ENCODE peak calls at places on chromosomes 12 and 14, in five cellular contexts. One of them, this sample, is unnamed.

GRCh38 chr14:104206281-104206904 is 68.0 kb downstream of the KIF26A start:
- DNase-seq in stimulated activated CD8-positive, alpha-beta memory T cell treated with anti-CD3 and anti-CD28 coated beads, Interleukin-2, amount 100 ng/mL, for 1 hour: no peak
- DNase-seq in Caki2: no peak
- DNase-seq in EL: no peak
- DNase-seq in nucleus accumbens: no peak
- DNase-seq in this sample: no peak

GRCh38 chr12:120480211-120480610 is 10.7 kb upstream of the SRSF9 start:
- DNase-seq in stimulated activated CD8-positive, alpha-beta memory T cell treated with anti-CD3 and anti-CD28 coated beads, Interleukin-2, amount 100 ng/mL, for 1 hour: no peak
- DNase-seq in Caki2: no peak
- DNase-seq in EL: no peak
- DNase-seq in nucleus accumbens: no peak
- DNase-seq in this sample: no peak

GRCh38 chr12:85626782-85627171 is 209.4 kb downstream of the RASSF9 start:
- DNase-seq in stimulated activated CD8-positive, alpha-beta memory T cell treated with anti-CD3 and anti-CD28 coated beads, Interleukin-2, amount 100 ng/mL, for 1 hour: no peak
- DNase-seq in Caki2: no peak
- DNase-seq in EL: no peak
- DNase-seq in nucleus accumbens: no peak
- DNase-seq in this sample: no peak

GRCh38 chr14:24399981-24400718 is 1.3 kb downstream of the NYNRIN start:
- DNase-seq in stimulated activated CD8-positive, alpha-beta memory T cell treated with anti-CD3 and anti-CD28 coated beads, Interleukin-2, amount 100 ng/mL, for 1 hour: no peak
- DNase-seq in Caki2: no peak
- DNase-seq in EL: no peak
- DNase-seq in nucleus accumbens: no peak
- DNase-seq in this sample: no peak

GRCh38 chr12:34400986-34401658 is 378.8 kb downstream of the ALG10 start:
- DNase-seq in stimulated activated CD8-positive, alpha-beta memory T cell treated with anti-CD3 and anti-CD28 coated beads, Interleukin-2, amount 100 ng/mL, for 1 hour: no peak
- DNase-seq in Caki2: no peak
- DNase-seq in EL: no peak
- DNase-seq in nucleus accumbens: no peak
- DNase-seq in this sample: no peak

GRCh38 chr12:86186449-86186848 is 69.7 kb downstream of the MGAT4C start:
- DNase-seq in stimulated activated CD8-positive, alpha-beta memory T cell treated with anti-CD3 and anti-CD28 coated beads, Interleukin-2, amount 100 ng/mL, for 1 hour: no peak
- DNase-seq in Caki2: no peak
- DNase-seq in EL: no peak
- DNase-seq in nucleus accumbens: no peak
- DNase-seq in this sample: no peak

GRCh38 chr12:6961278-6961694 is 9.2 kb downstream of the PHB2 start:
- DNase-seq in stimulated activated CD8-positive, alpha-beta memory T cell treated with anti-CD3 and anti-CD28 coated beads, Interleukin-2, amount 100 ng/mL, for 1 hour: peak; percentile 81
- DNase-seq in Caki2: no peak
- DNase-seq in EL: peak; percentile 55
- DNase-seq in nucleus accumbens: no peak
- DNase-seq in this sample: no peak

GRCh38 chr14:54889919-54890318 is 12.7 kb downstream of the GCH1 start:
- DNase-seq in stimulated activated CD8-positive, alpha-beta memory T cell treated with anti-CD3 and anti-CD28 coated beads, Interleukin-2, amount 100 ng/mL, for 1 hour: no peak
- DNase-seq in Caki2: no peak
- DNase-seq in EL: no peak
- DNase-seq in nucleus accumbens: no peak
- DNase-seq in this sample: no peak

GRCh38 chr12:124653169-124653931 is 85.9 kb upstream of the NCOR2 start:
- DNase-seq in stimulated activated CD8-positive, alpha-beta memory T cell treated with anti-CD3 and anti-CD28 coated beads, Interleukin-2, amount 100 ng/mL, for 1 hour: no peak
- DNase-seq in Caki2: no peak
- DNase-seq in EL: no peak
- DNase-seq in nucleus accumbens: no peak
- DNase-seq in this sample: no peak

GRCh38 chr12:132537049-132537448 is 47.1 kb downstream of the FBRSL1 start:
- DNase-seq in stimulated activated CD8-positive, alpha-beta memory T cell treated with anti-CD3 and anti-CD28 coated beads, Interleukin-2, amount 100 ng/mL, for 1 hour: no peak
- DNase-seq in Caki2: no peak
- DNase-seq in EL: no peak
- DNase-seq in nucleus accumbens: no peak
- DNase-seq in this sample: no peak

GRCh38 chr14:42523656-42524055 is 917.0 kb downstream of the LRFN5 start:
- DNase-seq in stimulated activated CD8-positive, alpha-beta memory T cell treated with anti-CD3 and anti-CD28 coated beads, Interleukin-2, amount 100 ng/mL, for 1 hour: no peak
- DNase-seq in Caki2: no peak
- DNase-seq in EL: no peak
- DNase-seq in nucleus accumbens: no peak
- DNase-seq in this sample: no peak

GRCh38 chr14:31181271-31181670 is 26.3 kb downstream of the HECTD1 start:
- DNase-seq in stimulated activated CD8-positive, alpha-beta memory T cell treated with anti-CD3 and anti-CD28 coated beads, Interleukin-2, amount 100 ng/mL, for 1 hour: no peak
- DNase-seq in Caki2: no peak
- DNase-seq in EL: no peak
- DNase-seq in nucleus accumbens: no peak
- DNase-seq in this sample: no peak

GRCh38 chr14:22291406-22291805 is 297.6 kb downstream of the DAD1 start:
- DNase-seq in stimulated activated CD8-positive, alpha-beta memory T cell treated with anti-CD3 and anti-CD28 coated beads, Interleukin-2, amount 100 ng/mL, for 1 hour: no peak
- DNase-seq in Caki2: no peak
- DNase-seq in EL: peak; percentile 36
- DNase-seq in nucleus accumbens: no peak
- DNase-seq in this sample: no peak

GRCh38 chr12:103495783-103496456 is at the start of gene C12orf42:
- DNase-seq in stimulated activated CD8-positive, alpha-beta memory T cell treated with anti-CD3 and anti-CD28 coated beads, Interleukin-2, amount 100 ng/mL, for 1 hour: no peak
- DNase-seq in Caki2: peak; percentile 20
- DNase-seq in EL: peak; percentile 34
- DNase-seq in nucleus accumbens: no peak
- DNase-seq in this sample: no peak

GRCh38 chr12:60501124-60501729 is 905.4 kb downstream of the SLC16A7 start:
- DNase-seq in stimulated activated CD8-positive, alpha-beta memory T cell treated with anti-CD3 and anti-CD28 coated beads, Interleukin-2, amount 100 ng/mL, for 1 hour: no peak
- DNase-seq in Caki2: peak; percentile 22
- DNase-seq in EL: peak; percentile 2
- DNase-seq in nucleus accumbens: no peak
- DNase-seq in this sample: no peak

GRCh38 chr14:81537193-81537592 is 3.5 kb upstream of the SEL1L start:
- DNase-seq in stimulated activated CD8-positive, alpha-beta memory T cell treated with anti-CD3 and anti-CD28 coated beads, Interleukin-2, amount 100 ng/mL, for 1 hour: no peak
- DNase-seq in Caki2: no peak
- DNase-seq in EL: no peak
- DNase-seq in nucleus accumbens: no peak
- DNase-seq in this sample: no peak

GRCh38 chr12:121531356-121531750 is 49.5 kb downstream of the KDM2B start:
- DNase-seq in stimulated activated CD8-positive, alpha-beta memory T cell treated with anti-CD3 and anti-CD28 coated beads, Interleukin-2, amount 100 ng/mL, for 1 hour: no peak
- DNase-seq in Caki2: no peak
- DNase-seq in EL: no peak
- DNase-seq in nucleus accumbens: no peak
- DNase-seq in this sample: no peak

GRCh38 chr12:132319991-132320570 is 9.3 kb downstream of the GALNT9 start:
- DNase-seq in stimulated activated CD8-positive, alpha-beta memory T cell treated with anti-CD3 and anti-CD28 coated beads, Interleukin-2, amount 100 ng/mL, for 1 hour: no peak
- DNase-seq in Caki2: no peak
- DNase-seq in EL: no peak
- DNase-seq in nucleus accumbens: no peak
- DNase-seq in this sample: no peak

GRCh38 chr12:62191747-62192485 is 68.3 kb upstream of the USP15 start:
- DNase-seq in stimulated activated CD8-positive, alpha-beta memory T cell treated with anti-CD3 and anti-CD28 coated beads, Interleukin-2, amount 100 ng/mL, for 1 hour: no peak
- DNase-seq in Caki2: no peak
- DNase-seq in EL: peak; percentile 26
- DNase-seq in nucleus accumbens: no peak
- DNase-seq in this sample: no peak

GRCh38 chr12:6866163-6866919 is 990 bp upstream of the TPI1 start:
- DNase-seq in stimulated activated CD8-positive, alpha-beta memory T cell treated with anti-CD3 and anti-CD28 coated beads, Interleukin-2, amount 100 ng/mL, for 1 hour: no peak
- DNase-seq in Caki2: no peak
- DNase-seq in EL: no peak
- DNase-seq in nucleus accumbens: no peak
- DNase-seq in this sample: no peak

This sample was measured in cerebellar nuclear complex.